ENCODE peak calls at places on chromosomes 12 and 14, in four cellular contexts. A is SK-N-SH, I is HepG2, B is K562. H is an unnamed sample.

GRCh38 chr12:75848533-75848932 is 183.0 kb downstream of the PHLDA1 start:
- DNase-seq in I (no peak), A (no peak), B (no peak), H (no peak)

GRCh38 chr12:12441051-12441807 is 84.4 kb downstream of the BORCS5 start:
- DNase-seq in B (no peak), A (no peak), I (no peak), H (no peak)

GRCh38 chr12:54432815-54433164 is 13.7 kb upstream of the ITGA5 start:
- DNase-seq in A (no peak), B (no peak), I (no peak), H (no peak)

GRCh38 chr14:61461808-61462275 is 140.5 kb downstream of the PRKCH start:
- DNase-seq in I (peak), A (peak), B (peak), H (peak)

GRCh38 chr14:84409435-84409834 is 1120.5 kb upstream of the FLRT2 start:
- DNase-seq in B (no peak), A (no peak), I (no peak), H (no peak)

GRCh38 chr14:75905505-75905904 is 76.3 kb downstream of the TGFB3 start:
- DNase-seq in I (no peak), B (no peak), A (no peak), H (no peak)

GRCh38 chr12:109567967-109568366 is 5.3 kb downstream of the MMAB start:
- DNase-seq in I (no peak), A (no peak), B (no peak), H (no peak)

GRCh38 chr14:75864352-75864751 is 117.4 kb downstream of the TGFB3 start:
- DNase-seq in A (no peak), I (no peak), B (no peak), H (no peak)

GRCh38 chr12:52019123-52019770 is 12.5 kb downstream of the TAMALIN start:
- DNase-seq in A (no peak), B (no peak), I (no peak), H (no peak)

GRCh38 chr14:95207475-95208253 is 50.3 kb upstream of the DICER1 start:
- DNase-seq in B (no peak), A (no peak), I (no peak), H (no peak)

GRCh38 chr14:68143341-68143807 is 323.8 kb downstream of the RAD51B start:
- DNase-seq in A (no peak), I (no peak), B (no peak), H (no peak)

GRCh38 chr14:57085043-57085442 is 183.7 kb downstream of the EXOC5 start:
- DNase-seq in A (no peak), B (no peak), I (no peak), H (no peak)

GRCh38 chr12:6214633-6215032 is 14.4 kb downstream of the CD9 start:
- DNase-seq in I (no peak), A (no peak), B (no peak), H (no peak)

GRCh38 chr12:45268672-45269406 is 52.9 kb downstream of the ANO6 start:
- DNase-seq in B (peak), A (peak), I (peak), H (peak)

GRCh38 chr12:51686727-51687126 is 95.7 kb downstream of the SCN8A start:
- DNase-seq in A (no peak), B (no peak), I (no peak), H (no peak)

GRCh38 chr14:93029417-93029816 is 86.3 kb downstream of the ITPK1 start:
- DNase-seq in A (no peak), I (no peak), B (no peak), H (no peak)

GRCh38 chr12:5073838-5074237 is 30.2 kb downstream of the KCNA5 start:
- DNase-seq in B (peak), I (no peak), A (peak), H (peak)

GRCh38 chr12:100266163-100266801 is 597 bp downstream of the DEPDC4 start:
- DNase-seq in B (no peak), I (no peak), A (peak), H (no peak)

GRCh38 chr12:3538691-3539030 is 47.7 kb downstream of the PRMT8 start:
- DNase-seq in A (no peak), I (no peak), B (no peak), H (no peak)

GRCh38 chr12:107967170-107967569 is 161.9 kb upstream of the WSCD2 start:
- DNase-seq in B (no peak), I (no peak), A (no peak), H (no peak)

GRCh38 chr12:109630815-109631214 is 57.2 kb downstream of the MVK start:
- DNase-seq in A (no peak), I (no peak), B (no peak), H (no peak)

GRCh38 chr12:64229240-64229639 is 7.1 kb upstream of the KICS2 start:
- DNase-seq in A (no peak), I (no peak), B (no peak), H (no peak)

GRCh38 chr14:106210650-106211049 is 684.3 kb downstream of the TMEM121 start:
- DNase-seq in I (no peak), B (peak), A (no peak), H (no peak)

GRCh38 chr14:92638904-92639303 is 109.5 kb downstream of the LGMN start:
- DNase-seq in I (no peak), B (no peak), A (no peak), H (no peak)

GRCh38 chr12:59115526-59115925 is 195.2 kb upstream of the LRIG3 start:
- DNase-seq in I (no peak), B (no peak), A (no peak), H (no peak)

GRCh38 chr12:117022465-117022864 is 76.8 kb downstream of the TESC start:
- DNase-seq in I (no peak), B (no peak), A (no peak), H (no peak)

GRCh38 chr12:131684015-131684725 is 26.7 kb upstream of the SFSWAP start:
- DNase-seq in A (no peak), B (no peak), I (no peak), H (no peak)

GRCh38 chr12:40405419-40405818 is 180.6 kb downstream of the LRRK2 start:
- DNase-seq in B (no peak), A (no peak), I (no peak), H (no peak)

GRCh38 chr12:91057771-91058170 is at the start of gene KERA:
- DNase-seq in I (no peak), B (no peak), A (no peak), H (no peak)

GRCh38 chr12:41510470-41510869 is 322.4 kb downstream of the PDZRN4 start:
- DNase-seq in A (no peak), I (no peak), B (no peak), H (no peak)

GRCh38 chr12:41509655-41510054 is 321.5 kb downstream of the PDZRN4 start:
- DNase-seq in B (no peak), A (no peak), I (no peak), H (no peak)

GRCh38 chr12:41514050-41514449 is 325.9 kb downstream of the PDZRN4 start:
- DNase-seq in I (no peak), A (no peak), B (no peak), H (no peak)

GRCh38 chr12:41512531-41512930 is 324.4 kb downstream of the PDZRN4 start:
- DNase-seq in A (no peak), B (no peak), I (no peak), H (no peak)

DNA sequence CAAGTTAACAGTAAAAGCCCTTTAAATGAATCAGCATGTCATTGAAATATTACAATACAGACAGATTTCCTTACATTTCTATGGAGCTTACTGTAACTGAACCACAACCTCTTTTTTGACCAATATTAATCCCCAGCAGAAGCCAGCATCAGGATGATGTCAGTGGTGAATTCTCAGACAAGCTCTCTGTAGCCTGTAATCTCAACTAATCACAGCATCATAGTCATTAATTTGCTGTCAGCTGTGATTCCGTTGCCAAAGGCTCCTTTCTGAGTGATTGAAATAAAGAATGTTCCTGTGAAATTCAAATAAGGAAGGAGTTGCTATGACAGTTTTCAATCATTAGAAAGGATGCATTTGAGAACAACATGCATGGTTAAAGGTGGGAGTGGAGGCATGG is 323.1 kb downstream of the PDZRN4 start:
- DNase-seq in B (no peak), I (no peak), A (no peak), H (no peak)
- TF ChIP-seq ELF1 in B (no peak), I (no peak), A (no peak), H (no peak)

GRCh38 chr12:57130941-57131340 is 2.7 kb downstream of the LRP1 start:
- DNase-seq in A (no peak), B (no peak), I (peak), H (no peak)

GRCh38 chr12:57131896-57132744 is 3.8 kb downstream of the LRP1 start:
- DNase-seq in B (no peak), A (peak), I (no peak), H (no peak)

GRCh38 chr12:57134949-57135348 is 6.7 kb downstream of the LRP1 start:
- DNase-seq in I (no peak), A (no peak), B (no peak), H (no peak)

GRCh38 chr12:57133916-57134315 is 5.6 kb downstream of the LRP1 start:
- DNase-seq in B (no peak), A (no peak), I (no peak), H (no peak)

DNA sequence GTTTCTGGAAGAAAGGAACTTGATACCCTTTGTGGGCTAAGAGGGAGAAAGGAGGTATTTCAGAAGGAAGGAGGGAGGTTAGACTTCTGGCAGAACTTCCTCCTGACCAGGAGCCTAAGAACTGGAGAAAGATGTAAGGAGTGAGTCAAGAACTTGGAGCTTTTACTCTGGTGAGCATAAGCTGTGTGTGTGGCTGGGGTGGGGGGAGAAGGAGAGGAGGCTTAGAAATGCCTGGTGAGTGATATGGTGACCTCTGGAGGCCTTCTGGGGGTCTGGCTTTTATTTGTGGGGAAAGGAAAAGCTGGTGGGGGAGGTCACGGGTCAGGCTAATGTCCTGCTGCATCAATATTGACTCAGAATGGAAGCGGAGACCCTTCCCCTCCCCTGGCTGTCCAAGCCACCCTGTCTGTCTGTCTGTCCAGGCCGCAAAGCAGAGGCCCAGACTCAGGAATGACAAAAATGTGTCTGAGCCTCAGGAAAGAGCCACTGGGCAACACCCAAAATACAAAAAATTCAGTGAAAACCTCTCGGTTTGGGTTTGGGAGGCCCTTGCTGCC is 4.8 kb downstream of the LRP1 start:
- DNase-seq in A (no peak), I (no peak), B (no peak), H (no peak)
- TF ChIP-seq ELF1 in A (no peak), I (no peak), B (no peak), H (no peak)

GRCh38 chr14:71754422-71755095 is 177.7 kb upstream of the RGS6 start:
- DNase-seq in A (no peak), I (no peak), B (no peak), H (peak)
- TF ChIP-seq ELF1 in A (no peak), I (no peak), B (no peak), H (no peak)

GRCh38 chr14:33555710-33556350 is 395.0 kb downstream of the EGLN3 start:
- DNase-seq in B (no peak), A (no peak), I (no peak), H (no peak)
- TF ChIP-seq ELF1 in B (no peak), A (no peak), I (no peak), H (no peak)

GRCh38 chr12:118190266-118190665 is 54.3 kb downstream of the PEBP1 start:
- DNase-seq in I (no peak), B (no peak), A (peak), H (no peak)

GRCh38 chr12:118189761-118190181 is 53.8 kb downstream of the PEBP1 start:
- DNase-seq in B (no peak), I (no peak), A (peak), H (no peak)

GRCh38 chr12:118185602-118186397 is 49.9 kb downstream of the PEBP1 start:
- DNase-seq in B (no peak), I (no peak), A (no peak), H (no peak)

GRCh38 chr12:118187746-118188390 is 51.9 kb downstream of the PEBP1 start:
- DNase-seq in I (no peak), A (peak), B (peak), H (no peak)

DNA sequence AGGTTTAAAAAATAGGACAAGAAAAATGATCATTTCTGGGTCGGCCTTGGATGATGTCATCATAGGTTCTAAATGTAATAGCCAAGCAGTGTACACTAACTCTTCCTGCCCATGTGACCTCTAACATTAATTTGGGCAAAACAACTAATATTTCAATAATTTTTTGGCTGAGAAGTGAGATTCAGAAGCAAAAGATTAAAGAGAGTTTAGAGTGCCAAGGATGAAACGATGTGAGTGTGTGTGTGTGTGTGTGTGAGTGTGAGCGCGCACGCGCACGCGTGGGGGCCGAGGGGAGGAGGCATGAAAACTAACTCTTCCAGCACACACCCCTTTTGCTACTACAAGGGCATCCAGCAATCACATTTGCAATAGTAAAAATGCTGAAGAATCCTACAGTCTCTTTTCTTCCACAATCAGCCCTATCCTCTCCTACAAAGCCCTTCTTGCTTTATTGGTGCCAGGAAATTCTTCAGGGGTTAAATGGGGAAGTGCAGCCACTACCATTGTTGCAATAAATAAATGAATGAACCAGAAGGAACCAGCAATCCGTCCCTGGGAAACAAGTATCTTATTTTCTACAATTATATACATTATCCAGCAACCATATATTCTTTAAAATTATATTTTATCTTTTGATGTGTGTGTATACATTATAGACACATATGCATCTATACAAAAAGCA is 52.9 kb downstream of the PEBP1 start:
- DNase-seq in I (no peak), A (peak), B (no peak), H (no peak)
- TF ChIP-seq ELF1 in I (no peak), A (no peak), B (no peak), H (no peak)

GRCh38 chr14:36553650-36554260 is 28.7 kb downstream of the NKX2-8 start:
- DNase-seq in A (peak), I (peak), B (peak), H (peak)
- TF ChIP-seq ELF1 in A (no peak), I (no peak), B (no peak), H (no peak)

GRCh38 chr12:7588703-7589329 is 76.9 kb downstream of the APOBEC1 start:
- DNase-seq in B (peak), A (peak), I (peak), H (peak)
- TF ChIP-seq ELF1 in B (no peak), A (no peak), I (no peak), H (no peak)

GRCh38 chr12:127943481-127944210 is 323.3 kb upstream of the TMEM132C start:
- DNase-seq in A (no peak), I (no peak), B (no peak), H (no peak)
- TF ChIP-seq ELF1 in A (no peak), I (no peak), B (no peak), H (no peak)

H was measured in HCT116.